ENCODE peak calls at places on chromosomes 12 and 14, in six cellular contexts. T is mesenchymal stem cell, U is IMR-90, K is H9, D is H1, Z is trophoblast cell. X is an unnamed sample.
A peak's percentile ranks its signal among the peaks of the same experiment; 100 is the strongest.

GRCh38 chr14:51129130-51129529 is 34.2 kb upstream of the TRIM9 start:
- DNase-seq in T (no peak), K (no peak), Z (no peak), D (no peak), U (no peak), X (no peak)

GRCh38 chr12:4032906-4033628 is 159.9 kb upstream of the PARP11 start:
- DNase-seq in K (no peak), T (peak; percentile 33), Z (no peak), D (no peak), U (peak; percentile 32), X (no peak)

GRCh38 chr12:45409966-45410365 is 194.1 kb downstream of the ANO6 start:
- DNase-seq in K (no peak), D (no peak), Z (peak; percentile 23), T (no peak), U (peak; percentile 93), X (no peak)

GRCh38 chr12:11651785-11652184 is 2.3 kb downstream of the ETV6 start:
- DNase-seq in D (no peak), U (peak; percentile 42), Z (no peak), T (no peak), K (no peak), X (no peak)

GRCh38 chr12:132359971-132360370 is 30.6 kb upstream of the GALNT9 start:
- DNase-seq in T (no peak), U (no peak), Z (no peak), K (no peak), D (no peak), X (no peak)

GRCh38 chr14:100386121-100386520 is 63.0 kb downstream of the SLC25A47 start:
- DNase-seq in D (no peak), Z (no peak), K (no peak), U (peak; percentile 34), T (peak; percentile 57), X (no peak)

GRCh38 chr12:24947541-24948451 is 1.1 kb downstream of the BCAT1 start:
- DNase-seq in Z (no peak), D (no peak), T (peak; percentile 50), K (no peak), U (no peak), X (no peak)

GRCh38 chr14:50892255-50892654 is 20.4 kb downstream of the ABHD12B start:
- DNase-seq in Z (no peak), U (no peak), D (no peak), T (no peak), K (peak; percentile 83), X (no peak)

GRCh38 chr12:85280984-85281946 is 1.2 kb downstream of the ALX1 start:
- DNase-seq in D (no peak), Z (no peak), K (no peak), U (no peak), T (peak; percentile 33), X (peak; percentile 9)

GRCh38 chr12:78571953-78572352 is 292.6 kb upstream of the SYT1 start:
- DNase-seq in Z (no peak), D (peak; percentile 49), T (no peak), K (peak; percentile 68), U (no peak), X (no peak)

GRCh38 chr14:87175175-87175574 is 817.8 kb downstream of the GALC start:
- DNase-seq in Z (no peak), K (no peak), D (no peak), T (no peak), U (no peak), X (no peak)

GRCh38 chr14:64705406-64706118 is 1.3 kb downstream of the PLEKHG3 start:
- DNase-seq in T (peak; percentile 67), D (no peak), K (no peak), U (no peak), Z (no peak), X (no peak)

GRCh38 chr14:101442451-101442850 is 118.8 kb upstream of the DIO3 start:
- DNase-seq in U (no peak), D (no peak), K (no peak), Z (no peak), T (no peak), X (no peak)

GRCh38 chr12:110245278-110245868 is 35.7 kb upstream of the ATP2A2 start:
- DNase-seq in K (peak; percentile 78), U (no peak), D (peak; percentile 76), T (no peak), Z (no peak), X (no peak)

GRCh38 chr12:124625867-124626675 is 58.7 kb upstream of the NCOR2 start:
- DNase-seq in Z (no peak), D (no peak), U (peak; percentile 53), K (no peak), T (peak; percentile 73), X (no peak)

GRCh38 chr12:96190403-96191170 is 3.6 kb upstream of the ELK3 start:
- DNase-seq in T (peak; percentile 33), D (no peak), Z (no peak), U (peak; percentile 65), K (no peak), X (no peak)

GRCh38 chr12:65074932-65075331 is 46.2 kb downstream of the WIF1 start:
- DNase-seq in D (no peak), T (no peak), U (no peak), K (no peak), Z (no peak), X (no peak)

GRCh38 chr12:124616394-124617343 is 49.3 kb upstream of the NCOR2 start:
- DNase-seq in K (no peak), D (no peak), U (no peak), Z (peak; percentile 96), T (no peak), X (no peak)

GRCh38 chr12:95118788-95119179 is 45.4 kb upstream of the NR2C1 start:
- DNase-seq in Z (no peak), D (no peak), U (peak; percentile 24), K (no peak), T (peak; percentile 34), X (no peak)

GRCh38 chr12:68414988-68415387 is 82.8 kb upstream of the MDM1 start:
- DNase-seq in D (no peak), K (no peak), T (no peak), U (no peak), Z (no peak), X (no peak)

GRCh38 chr12:96471368-96472040 is 17.9 kb upstream of the CFAP54 start:
- DNase-seq in T (peak; percentile 49), U (peak; percentile 82), Z (no peak), D (no peak), K (no peak), X (no peak)

GRCh38 chr12:55965941-55966407 is at the start of gene PMEL:
- DNase-seq in T (peak; percentile 45), D (peak; percentile 64), U (no peak), Z (no peak), K (peak; percentile 66), X (peak; percentile 65)

GRCh38 chr14:35534130-35534883 is at the start of gene INSM2:
- DNase-seq in K (no peak), T (no peak), U (peak; percentile 5), Z (peak; percentile 1), D (no peak), X (peak; percentile 42)

GRCh38 chr12:132357623-132358186 is 28.3 kb upstream of the GALNT9 start:
- DNase-seq in T (no peak), K (no peak), Z (no peak), D (no peak), U (no peak), X (no peak)

GRCh38 chr12:108677381-108677780 is 43.7 kb upstream of the SELPLG start:
- DNase-seq in T (no peak), U (no peak), K (no peak), D (no peak), Z (no peak), X (no peak)

GRCh38 chr14:69475194-69475818 is 9.2 kb upstream of the PLEKHD1 start:
- DNase-seq in Z (no peak), T (peak; percentile 17), K (no peak), D (no peak), U (peak; percentile 7), X (no peak)
- H3K14ac ChIP-seq in Z (no peak overlapping the region), T (no peak overlapping the region), K (no peak overlapping the region), D (no peak overlapping the region), U (no peak overlapping the region), X (no peak overlapping the region)

GRCh38 chr12:2976581-2976996 is 17.4 kb downstream of the TEAD4 start:
- DNase-seq in Z (no peak), K (peak; percentile 67), U (no peak), T (no peak), D (peak; percentile 55), X (no peak)
- H2BK5ac ChIP-seq in Z (no peak overlapping the region), K (no peak overlapping the region), U (no peak overlapping the region), T (no peak overlapping the region), D (peak overlapping the region; percentile 71), X (no peak overlapping the region)

GRCh38 chr14:58026967-58027366 is 125.0 kb downstream of the ARMH4 start:
- DNase-seq in T (no peak), K (no peak), U (no peak), D (no peak), Z (no peak), X (no peak)
- H3K14ac ChIP-seq in T (no peak overlapping the region), K (no peak overlapping the region), U (no peak overlapping the region), D (no peak overlapping the region), Z (no peak overlapping the region), X (no peak overlapping the region)

GRCh38 chr12:62603061-62603810 is 136.6 kb downstream of the MON2 start:
- DNase-seq in T (peak; percentile 89), D (peak; percentile 84), Z (peak; percentile 89), K (peak; percentile 84), U (peak; percentile 89), X (peak; percentile 82)

GRCh38 chr12:62603811-62604098 is 137.1 kb downstream of the MON2 start:
- DNase-seq in D (no peak), Z (no peak), K (no peak), T (no peak), U (no peak), X (no peak)

GRCh38 chr12:62604373-62604772 is 137.7 kb downstream of the MON2 start:
- DNase-seq in T (no peak), K (no peak), Z (no peak), U (no peak), D (no peak), X (no peak)

GRCh38 chr12:62601765-62602444 is 135.3 kb downstream of the MON2 start:
- DNase-seq in U (no peak), Z (no peak), T (no peak), K (no peak), D (no peak), X (no peak)

GRCh38 chr12:62602445-62603060 is 135.9 kb downstream of the MON2 start:
- DNase-seq in U (peak; percentile 90), T (peak; percentile 92), D (peak; percentile 93), Z (peak; percentile 94), K (peak; percentile 93), X (peak; percentile 91)
- H2BK5ac ChIP-seq in U (peak overlapping the region; percentile 98), T (peak overlapping the region; percentile 98), D (peak overlapping the region; percentile 96), Z (peak overlapping the region; percentile 97), K (peak overlapping the region; percentile 10), X (peak overlapping the region; percentile 95)

GRCh38 chr14:22243971-22244581 is 344.9 kb downstream of the DAD1 start:
- DNase-seq in K (no peak), Z (no peak), D (no peak), U (no peak), T (no peak), X (no peak)
- H3K14ac ChIP-seq in K (no peak overlapping the region), Z (no peak overlapping the region), D (no peak overlapping the region), U (no peak overlapping the region), T (no peak overlapping the region), X (no peak overlapping the region)

GRCh38 chr12:967641-968040 is 18.1 kb upstream of the RAD52 start:
- DNase-seq in U (no peak), T (no peak), Z (no peak), K (no peak), D (no peak), X (no peak)
- H2BK5ac ChIP-seq in U (no peak overlapping the region), T (no peak overlapping the region), Z (no peak overlapping the region), K (no peak overlapping the region), D (no peak overlapping the region), X (no peak overlapping the region)